ENCODE peak calls at places on chromosomes 3 and 15, in five cellular contexts. S, R, X, V and Q are unnamed samples.

GRCh38 chr3:194995334-194995733 is 275.6 kb downstream of the XXYLT1 start:
- DNase-seq in V (no peak), R (no peak), S (no peak), X (no peak), Q (no peak)

GRCh38 chr3:22474706-22475470 is 723.9 kb upstream of the ZNF385D start:
- DNase-seq in X (peak), S (no peak), R (no peak), V (no peak), Q (no peak)

GRCh38 chr3:46646700-46647099 is 34.4 kb downstream of the FAM240A start:
- DNase-seq in S (no peak), X (peak), R (no peak), V (no peak), Q (no peak)

GRCh38 chr3:27219127-27219860 is 149.9 kb downstream of the NEK10 start:
- DNase-seq in S (no peak), R (no peak), X (no peak), V (no peak), Q (no peak)

GRCh38 chr15:62972814-62973213 is 69.7 kb upstream of the TPM1 start:
- DNase-seq in X (peak), R (no peak), V (no peak), S (no peak), Q (no peak)

GRCh38 chr3:146072824-146073223 is 88.2 kb downstream of the PLOD2 start:
- DNase-seq in S (no peak), R (no peak), V (no peak), X (no peak), Q (no peak)

GRCh38 chr15:100602822-100603393 is 519 bp downstream of the ASB7 start:
- DNase-seq in S (no peak), V (peak), X (peak), R (no peak), Q (no peak)

GRCh38 chr15:64610257-64610919 is 150.0 kb downstream of the ZNF609 start:
- DNase-seq in S (no peak), V (no peak), X (no peak), R (no peak), Q (no peak)

GRCh38 chr3:11774296-11774877 is 72.3 kb downstream of the TAMM41 start:
- DNase-seq in V (no peak), R (peak), X (peak), S (no peak), Q (no peak)

GRCh38 chr15:82942691-82943090 is 9.8 kb downstream of the HOMER2 start:
- DNase-seq in V (no peak), S (no peak), R (peak), X (peak), Q (no peak)

GRCh38 chr3:197486861-197487260 is 68.9 kb downstream of the BDH1 start:
- DNase-seq in X (no peak), V (no peak), S (no peak), R (no peak), Q (no peak)

GRCh38 chr3:166902374-166902773 is 477.7 kb downstream of the ZBBX start:
- DNase-seq in X (no peak), R (no peak), V (no peak), S (no peak), Q (no peak)

GRCh38 chr15:39786444-39787056 is 3.9 kb upstream of the FSIP1 start:
- DNase-seq in S (no peak), V (no peak), X (peak), R (peak), Q (no peak)

GRCh38 chr3:161413127-161413854 is 42.0 kb upstream of the SPTSSB start:
- DNase-seq in R (no peak), V (no peak), X (peak), S (peak), Q (peak)

GRCh38 chr3:161531930-161532329 is 35.3 kb downstream of the OTOL1 start:
- DNase-seq in V (no peak), S (no peak), X (no peak), R (no peak), Q (no peak)

GRCh38 chr3:40718209-40718608 is 193.4 kb downstream of the ZNF621 start:
- DNase-seq in R (no peak), X (peak), V (no peak), S (no peak), Q (no peak)

GRCh38 chr15:33941279-33942063 is 26.8 kb upstream of the CHRM5 start:
- DNase-seq in S (no peak), X (no peak), R (no peak), V (no peak), Q (no peak)

GRCh38 chr3:38459499-38460048 is 5.9 kb downstream of the ACVR2B start:
- DNase-seq in R (no peak), S (no peak), V (no peak), X (no peak), Q (no peak)

GRCh38 chr3:197545111-197545510 is 10.7 kb downstream of the BDH1 start:
- DNase-seq in X (no peak), V (no peak), R (no peak), S (no peak), Q (no peak)

GRCh38 chr3:156689589-156689988 is 15.2 kb downstream of the TIPARP start:
- DNase-seq in R (no peak), V (no peak), S (no peak), X (no peak), Q (no peak)

GRCh38 chr3:71600646-71601288 is 17.2 kb upstream of the FOXP1 start:
- DNase-seq in S (no peak), R (no peak), X (no peak), V (no peak), Q (no peak)

GRCh38 chr15:99100245-99101173 is 4.4 kb upstream of the SYNM start:
- DNase-seq in X (peak), S (peak), V (peak), R (peak), Q (peak)

GRCh38 chr15:29458361-29458760 is 188.7 kb upstream of the NSMCE3 start:
- DNase-seq in V (no peak), X (no peak), R (no peak), S (no peak), Q (no peak)

GRCh38 chr3:110568246-110568645 is 503.4 kb upstream of the NECTIN3 start:
- DNase-seq in S (no peak), V (no peak), X (peak), R (no peak), Q (no peak)

GRCh38 chr3:69370156-69370944 is 15.5 kb downstream of the FRMD4B start:
- DNase-seq in X (peak), R (no peak), V (peak), S (peak), Q (peak)

GRCh38 chr3:55292360-55292759 is 194.7 kb downstream of the WNT5A start:
- DNase-seq in V (no peak), X (no peak), S (no peak), R (no peak), Q (no peak)

GRCh38 chr15:101153801-101154656 is 97.8 kb downstream of the CHSY1 start:
- DNase-seq in S (no peak), V (no peak), R (no peak), X (no peak), Q (no peak)

GRCh38 chr15:96285306-96285705 is 45.2 kb upstream of the NR2F2 start:
- DNase-seq in V (no peak), S (peak), X (peak), R (no peak), Q (peak)

GRCh38 chr3:10164546-10165393 is at the start of gene IRAK2:
- DNase-seq in V (peak), R (peak), X (peak), S (peak), Q (peak)

GRCh38 chr15:62889734-62890505 is 152.6 kb upstream of the TPM1 start:
- DNase-seq in R (no peak), S (peak), X (no peak), V (no peak), Q (no peak)

GRCh38 chr15:70200511-70200991 is 102.8 kb upstream of the TLE3 start:
- DNase-seq in X (no peak), S (no peak), R (no peak), V (no peak), Q (no peak)

GRCh38 chr3:186225603-186226002 is 116.7 kb upstream of the ETV5 start:
- DNase-seq in X (no peak), V (no peak), R (no peak), S (no peak), Q (no peak)

GRCh38 chr15:25415217-25415616 is 23.6 kb downstream of the UBE3A start:
- DNase-seq in S (no peak), R (no peak), X (no peak), V (no peak), Q (no peak)

GRCh38 chr3:23288286-23288685 is 85.2 kb downstream of the UBE2E2 start:
- DNase-seq in X (no peak), S (no peak), V (no peak), R (no peak), Q (no peak)

GRCh38 chr3:165185707-165186327 is 10.4 kb downstream of the SLITRK3 start:
- DNase-seq in R (peak), S (peak), X (peak), V (peak), Q (peak)

GRCh38 chr15:73959012-73959581 is 32.8 kb downstream of the LOXL1 start:
- DNase-seq in R (no peak), X (peak), V (peak), S (no peak), Q (no peak)

GRCh38 chr3:124057453-124057852 is 65.5 kb upstream of the ROPN1 start:
- DNase-seq in R (no peak), V (no peak), X (no peak), S (peak), Q (peak)